ENCODE peak calls at places on chromosomes 12 and 14, in five cellular contexts. F is HCT116; K is NCI-H1092 treated with DMSO at 0.1 percent for 48 hours; L is activated CD4-positive, alpha-beta T cell treated with anti-CD3 and anti-CD28 coated beads for 24 hours; E is NCI-H1105 treated with DMSO at 0.1 percent for 48 hours. Z is an unnamed sample.

GRCh38 chr12:105574056-105574715 is 243.7 kb downstream of the C12orf75 start:
- DNase-seq in F (no peak), K (no peak), L (no peak), E (peak; percentile 15), Z (peak; percentile 19)

GRCh38 chr12:96248532-96248931 is 54.4 kb downstream of the ELK3 start:
- DNase-seq in F (no peak), K (no peak), L (no peak), E (no peak), Z (no peak)

GRCh38 chr12:56574210-56574609 is 52.6 kb downstream of the RBMS2 start:
- DNase-seq in F (no peak), K (no peak), L (no peak), E (no peak), Z (no peak)

GRCh38 chr14:105203057-105203494 is 22.0 kb upstream of the NUDT14 start:
- DNase-seq in F (no peak), K (peak; percentile 34), L (peak; percentile 65), E (peak; percentile 37), Z (no peak)

GRCh38 chr12:56682323-56682722 is 5.8 kb downstream of the PTGES3 start:
- DNase-seq in F (no peak), K (no peak), L (no peak), E (no peak), Z (no peak)

GRCh38 chr12:7832059-7832696 is 40.5 kb downstream of the SLC2A14 start:
- DNase-seq in F (peak; percentile 32), K (peak; percentile 0), L (no peak), E (peak; percentile 20), Z (no peak)

GRCh38 chr12:121861549-121862254 is 3.0 kb upstream of the HPD start:
- DNase-seq in F (no peak), K (no peak), L (no peak), E (no peak), Z (peak; percentile 27)

GRCh38 chr12:92079054-92079385 is 66.6 kb downstream of the BTG1 start:
- DNase-seq in F (no peak), K (no peak), L (no peak), E (no peak), Z (no peak)

Z was measured in DMS79 treated with DMSO at 0.1 percent for 48 hours.